ENCODE peak calls at places on chromosomes 4 and X, in six cellular contexts. G is GM23338, I is transverse colon, R is HCT116, P is suprapubic skin, J is HL-60. K is an unnamed sample.

GRCh38 chrX:3680459-3680858 is 33.0 kb downstream of the PRKX start:
- DNase-seq in G (no peak), I (no peak), R (no peak), P (no peak), J (no peak), K (no peak)

GRCh38 chr4:17232575-17233253 is 279.2 kb downstream of the QDPR start:
- DNase-seq in G (peak; percentile 18), I (no peak), R (peak; percentile 1), P (no peak), J (no peak), K (no peak)

GRCh38 chr4:38166082-38166481 is 205.9 kb downstream of the PTTG2 start:
- DNase-seq in G (peak; percentile 48), I (no peak), R (no peak), P (no peak), J (peak; percentile 72), K (no peak)

GRCh38 chr4:61527886-61528285 is 327.8 kb downstream of the ADGRL3 start:
- DNase-seq in G (no peak), I (no peak), R (no peak), P (no peak), J (no peak), K (no peak)

GRCh38 chrX:140712413-140713173 is 3.0 kb downstream of the LINC00632 start:
- DNase-seq in G (peak; percentile 79), I (peak; percentile 11), R (no peak), P (peak; percentile 76), J (no peak), K (no peak)

GRCh38 chr4:7383251-7383650 is 51.5 kb downstream of the PSAPL1 start:
- DNase-seq in G (no peak), I (no peak), R (no peak), P (peak; percentile 44), J (no peak), K (no peak)

GRCh38 chr4:156193800-156194199 is 240.1 kb upstream of the CTSO start:
- DNase-seq in G (no peak), I (peak; percentile 18), R (no peak), P (no peak), J (no peak), K (no peak)

GRCh38 chr4:114642173-114642780 is 43.7 kb downstream of the UGT8 start:
- DNase-seq in G (no peak), I (no peak), R (no peak), P (no peak), J (no peak), K (no peak)

GRCh38 chr4:112355662-112356061 is 58.5 kb downstream of the ALPK1 start:
- DNase-seq in G (no peak), I (no peak), R (no peak), P (no peak), J (no peak), K (no peak)

GRCh38 chr4:761086-761485 is 55.5 kb downstream of the PCGF3 start:
- DNase-seq in G (no peak), I (no peak), R (no peak), P (no peak), J (no peak), K (no peak)

GRCh38 chr4:54092800-54093608 is 7.0 kb upstream of the GSX2 start:
- DNase-seq in G (no peak), I (no peak), R (no peak), P (no peak), J (no peak), K (no peak)

GRCh38 chrX:130916636-130917422 is 13.8 kb upstream of the ENOX2 start:
- DNase-seq in G (peak; percentile 43), I (peak; percentile 35), R (peak; percentile 47), P (no peak), J (no peak), K (peak; percentile 12)

GRCh38 chr4:169492436-169493163 is 119.8 kb downstream of the NEK1 start:
- DNase-seq in G (peak; percentile 72), I (peak; percentile 16), R (peak; percentile 35), P (no peak), J (peak; percentile 6), K (peak; percentile 9)

GRCh38 chr4:128130621-128131020 is 69.5 kb downstream of the LARP1B start:
- DNase-seq in G (no peak), I (no peak), R (no peak), P (no peak), J (no peak), K (no peak)

GRCh38 chr4:52889778-52890400 is 27.8 kb downstream of the RASL11B start:
- DNase-seq in G (no peak), I (no peak), R (no peak), P (no peak), J (no peak), K (no peak)

GRCh38 chr4:82223715-82224114 is 150.1 kb downstream of the HNRNPD start:
- DNase-seq in G (peak; percentile 70), I (peak; percentile 19), R (no peak), P (no peak), J (peak; percentile 5), K (no peak)

GRCh38 chr4:118936406-118936805 is 47.8 kb downstream of the SYNPO2 start:
- DNase-seq in G (no peak), I (no peak), R (no peak), P (no peak), J (no peak), K (no peak)

GRCh38 chr4:168071304-168071703 is 21.0 kb upstream of the ANXA10 start:
- DNase-seq in G (no peak), I (no peak), R (no peak), P (no peak), J (no peak), K (no peak)
- TF ChIP-seq POLR2AphosphoS5 in G (no peak), I (no peak), R (no peak), P (no peak), J (no peak), K (no peak)

GRCh38 chrX:138708268-138708667 is 3.2 kb downstream of the FGF13 start:
- DNase-seq in G (no peak), I (no peak), R (no peak), P (no peak), J (no peak), K (no peak)

GRCh38 chrX:138709886-138710285 is 1.6 kb downstream of the FGF13 start:
- DNase-seq in G (peak; percentile 40), I (no peak), R (no peak), P (no peak), J (no peak), K (no peak)

GRCh38 chrX:138710866-138711331 is 618 bp downstream of the FGF13 start:
- DNase-seq in G (peak; percentile 28), I (no peak), R (no peak), P (no peak), J (no peak), K (peak; percentile 4)

GRCh38 chrX:138710311-138710791 is 1.2 kb downstream of the FGF13 start:
- DNase-seq in G (no peak), I (no peak), R (no peak), P (no peak), J (no peak), K (no peak)

DNA sequence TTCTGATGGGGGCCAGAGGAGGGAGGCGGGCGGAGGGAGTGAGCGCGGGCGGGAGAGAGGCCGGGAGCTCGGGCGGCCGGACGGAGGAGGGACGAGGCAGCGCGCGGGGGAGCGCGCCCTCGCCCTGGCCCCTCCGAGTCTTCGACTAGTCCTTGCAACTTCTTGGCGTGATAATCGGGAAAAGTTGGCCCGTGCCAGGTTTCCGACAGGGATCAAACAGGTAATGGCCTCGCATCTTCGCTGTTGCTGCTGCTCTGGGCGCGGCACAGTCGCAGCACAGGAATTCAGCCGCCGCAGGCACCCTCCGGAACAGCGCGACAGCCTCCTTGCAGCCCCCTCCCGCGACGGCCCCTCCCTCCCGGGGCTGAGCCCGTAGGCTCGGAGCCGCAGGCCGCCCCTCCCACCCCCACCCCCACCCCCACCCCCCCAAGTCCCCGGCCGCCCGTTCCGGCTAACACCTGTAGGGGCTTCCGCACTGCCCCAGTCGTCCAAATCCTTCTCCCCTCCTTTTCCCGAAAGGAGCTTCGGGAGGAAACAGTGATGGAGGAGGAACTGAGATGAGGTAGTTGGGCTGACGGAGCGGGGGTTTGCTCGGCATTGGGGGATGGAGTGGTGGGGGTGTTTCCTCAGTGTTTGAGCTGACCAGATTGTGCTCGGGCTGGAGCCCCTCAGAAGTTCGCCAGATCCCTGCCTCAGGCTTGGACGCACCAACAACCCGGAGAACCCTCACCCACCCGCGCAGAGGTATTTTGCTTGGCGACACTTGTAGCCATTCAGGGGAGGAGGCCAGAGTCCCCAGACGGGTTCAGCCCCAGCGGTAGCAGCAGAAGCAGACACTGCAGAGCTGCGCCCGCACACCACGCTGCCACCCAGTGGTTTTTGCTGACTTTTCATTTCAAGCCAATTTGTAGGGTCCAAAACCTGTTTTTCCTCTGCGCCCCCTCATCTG is at the start of gene FGF13:
- DNase-seq in G (peak; percentile 63), I (peak; percentile 7), R (no peak), P (peak; percentile 63), J (no peak), K (peak; percentile 11)
- TF ChIP-seq POLR2AphosphoS5 in G (no peak), I (no peak), R (no peak), P (no peak), J (no peak), K (no peak)

DNA sequence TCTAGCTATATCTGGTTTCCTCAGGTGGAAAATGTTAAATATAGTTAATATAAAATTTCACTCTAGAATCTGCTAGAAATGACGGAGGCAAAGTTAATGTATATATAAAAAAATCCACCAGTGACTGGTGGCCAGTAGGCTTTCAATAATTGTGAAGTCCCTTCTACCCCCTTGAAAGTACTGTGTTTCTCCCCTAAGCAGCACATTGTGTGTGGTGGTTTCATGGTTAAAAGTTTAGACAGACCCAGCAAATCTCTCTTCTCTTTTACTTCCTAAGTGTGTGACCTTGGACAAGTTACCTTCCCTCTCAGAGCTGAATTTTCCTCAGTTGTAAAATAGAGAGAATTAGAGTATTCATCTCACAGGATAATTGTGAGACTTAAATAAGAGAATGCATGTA is 600 bp upstream of the HEPH start:
- DNase-seq in G (no peak), I (no peak), R (no peak), P (no peak), J (no peak), K (no peak)
- TF ChIP-seq POLR2AphosphoS5 in G (no peak), I (no peak), R (no peak), P (no peak), J (no peak), K (no peak)

GRCh38 chrX:13101439-13102139 is 57.2 kb upstream of the FAM9C start:
- DNase-seq in G (no peak), I (peak; percentile 79), R (peak; percentile 73), P (peak; percentile 82), J (peak; percentile 55), K (no peak)
- TF ChIP-seq POLR2AphosphoS5 in G (no peak), I (peak; percentile 43), R (peak; percentile 55), P (peak; percentile 40), J (no peak), K (no peak)